ENCODE peak calls at places on chromosomes 3 and 15, in ten cellular contexts. T is mesenchymal stem cell, H is fibroblast of lung, K is neuronal stem cell, X is IMR-90, W is neural progenitor cell, P is A549, C is SK-N-SH, F is HCT116, U is Karpas-422. N is an unnamed sample.

GRCh38 chr15:32888221-32888761 is 170.5 kb downstream of the GREM1 start:
- DNase-seq in T (no peak), H (no peak), K (no peak), X (peak; percentile 38), W (no peak), P (no peak), C (no peak), F (no peak), U (no peak), N (no peak)

GRCh38 chr15:90286678-90287077 is 21.2 kb downstream of the NGRN start:
- DNase-seq in T (peak; percentile 24), H (peak; percentile 52), K (no peak), X (peak; percentile 25), W (peak; percentile 40), P (peak; percentile 55), C (peak; percentile 69), F (no peak), U (peak; percentile 72), N (peak; percentile 59)

GRCh38 chr3:119588112-119588511 is 8.8 kb downstream of the ADPRH start:
- DNase-seq in T (no peak), H (no peak), K (no peak), X (no peak), W (no peak), P (no peak), C (no peak), F (no peak), U (no peak), N (peak; percentile 22)

GRCh38 chr3:178198329-178198728 is 337.9 kb upstream of the KCNMB2 start:
- DNase-seq in T (no peak), H (no peak), K (no peak), X (peak; percentile 40), W (no peak), P (no peak), C (no peak), F (no peak), U (no peak), N (no peak)

GRCh38 chr15:42608767-42609488 is 33.5 kb downstream of the STARD9 start:
- DNase-seq in T (no peak), H (no peak), K (no peak), X (no peak), W (no peak), P (no peak), C (no peak), F (no peak), U (no peak), N (no peak)

GRCh38 chr3:99681512-99681911 is 43.1 kb downstream of the COL8A1 start:
- DNase-seq in T (no peak), H (peak; percentile 46), K (no peak), X (no peak), W (no peak), P (no peak), C (no peak), F (no peak), U (no peak), N (no peak)

GRCh38 chr3:166071831-166072230 is 234.6 kb upstream of the BCHE start:
- DNase-seq in T (no peak), H (no peak), K (no peak), X (no peak), W (no peak), P (no peak), C (no peak), F (no peak), U (no peak), N (no peak)

GRCh38 chr3:139830817-139831216 is 104.2 kb upstream of the CLSTN2 start:
- DNase-seq in T (no peak), H (peak; percentile 23), K (peak; percentile 20), X (no peak), W (peak; percentile 57), P (no peak), C (peak; percentile 76), F (no peak), U (no peak), N (no peak)

GRCh38 chr3:105523496-105523895 is 156.8 kb downstream of the ALCAM start:
- DNase-seq in T (no peak), H (peak; percentile 74), K (no peak), X (peak; percentile 71), W (no peak), P (no peak), C (no peak), F (no peak), U (no peak), N (no peak)

GRCh38 chr3:181713300-181713647 is 1.5 kb downstream of the SOX2 start:
- DNase-seq in T (no peak), H (no peak), K (no peak), X (no peak), W (no peak), P (no peak), C (no peak), F (no peak), U (no peak), N (peak; percentile 49)

GRCh38 chr15:93500155-93500554 is 411.1 kb upstream of the RGMA start:
- DNase-seq in T (no peak), H (no peak), K (no peak), X (no peak), W (no peak), P (no peak), C (no peak), F (no peak), U (no peak), N (no peak)

GRCh38 chr15:71219646-71220045 is 104.4 kb downstream of the THSD4 start:
- DNase-seq in T (peak; percentile 94), H (peak; percentile 93), K (no peak), X (peak; percentile 94), W (peak; percentile 20), P (no peak), C (no peak), F (no peak), U (no peak), N (no peak)

GRCh38 chr3:12158387-12159226 is at the start of gene TIMP4:
- DNase-seq in T (peak; percentile 46), H (peak; percentile 64), K (peak; percentile 14), X (peak; percentile 28), W (peak; percentile 54), P (peak; percentile 54), C (no peak), F (no peak), U (no peak), N (no peak)

GRCh38 chr3:152834354-152835310 is at the start of gene P2RY1:
- DNase-seq in T (peak; percentile 81), H (peak; percentile 60), K (peak; percentile 80), X (peak; percentile 17), W (peak; percentile 91), P (peak; percentile 51), C (peak; percentile 70), F (peak; percentile 40), U (no peak), N (peak; percentile 41)

GRCh38 chr3:172100482-172100881 is 61.1 kb downstream of the FNDC3B start:
- DNase-seq in T (no peak), H (no peak), K (no peak), X (no peak), W (no peak), P (no peak), C (no peak), F (no peak), U (no peak), N (peak; percentile 63)
- H3K4me2 ChIP-seq in T (no peak overlapping the region), H (no peak overlapping the region), K (no peak overlapping the region), X (no peak overlapping the region), W (no peak overlapping the region), P (peak overlapping the region; percentile 63), C (no peak overlapping the region), F (no peak overlapping the region), U (no peak overlapping the region), N (peak overlapping the region; percentile 83)

DNA sequence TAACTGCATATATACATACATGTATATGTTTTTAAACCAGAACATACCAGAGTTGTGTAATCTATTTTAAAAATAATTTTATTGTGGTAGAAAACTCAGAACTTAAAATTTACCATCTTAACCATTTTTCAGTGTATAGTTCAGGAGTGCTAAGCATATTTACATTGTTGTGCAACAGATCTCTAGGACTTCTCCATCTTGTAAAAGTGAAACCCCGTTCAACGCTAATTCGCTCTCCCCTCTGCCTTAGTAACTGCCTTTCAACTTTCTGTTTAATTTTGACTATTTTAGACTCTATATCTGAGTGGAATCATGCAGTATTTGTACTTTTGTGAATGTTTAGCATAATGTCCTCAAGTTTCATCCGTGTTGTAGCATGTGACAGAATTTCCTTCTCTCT is 51.8 kb upstream of the SSR3 start:
- DNase-seq in T (peak; percentile 42), H (peak; percentile 44), K (no peak), X (no peak), W (no peak), P (no peak), C (no peak), F (no peak), U (no peak), N (no peak)
- H3K4me2 ChIP-seq in T (no peak overlapping the region), H (no peak overlapping the region), K (no peak overlapping the region), X (peak overlapping the region; percentile 39), W (peak overlapping the region; percentile 74), P (peak overlapping the region; percentile 63), C (no peak overlapping the region), F (peak overlapping the region; percentile 80), U (peak overlapping the region; percentile 39), N (no peak overlapping the region)

GRCh38 chr3:130728037-130728436 is 18.6 kb downstream of the PIK3R4 start:
- DNase-seq in T (no peak), H (no peak), K (no peak), X (no peak), W (no peak), P (no peak), C (no peak), F (no peak), U (no peak), N (no peak)

GRCh38 chr3:130725746-130726145 is 20.9 kb downstream of the PIK3R4 start:
- DNase-seq in T (no peak), H (peak; percentile 13), K (no peak), X (no peak), W (no peak), P (no peak), C (no peak), F (no peak), U (no peak), N (no peak)

GRCh38 chr3:130731817-130732216 is 14.8 kb downstream of the PIK3R4 start:
- DNase-seq in T (no peak), H (no peak), K (no peak), X (no peak), W (no peak), P (no peak), C (no peak), F (no peak), U (no peak), N (no peak)

GRCh38 chr3:130733236-130733884 is 13.3 kb downstream of the PIK3R4 start:
- DNase-seq in T (no peak), H (peak; percentile 49), K (no peak), X (no peak), W (no peak), P (no peak), C (no peak), F (no peak), U (no peak), N (no peak)

DNA sequence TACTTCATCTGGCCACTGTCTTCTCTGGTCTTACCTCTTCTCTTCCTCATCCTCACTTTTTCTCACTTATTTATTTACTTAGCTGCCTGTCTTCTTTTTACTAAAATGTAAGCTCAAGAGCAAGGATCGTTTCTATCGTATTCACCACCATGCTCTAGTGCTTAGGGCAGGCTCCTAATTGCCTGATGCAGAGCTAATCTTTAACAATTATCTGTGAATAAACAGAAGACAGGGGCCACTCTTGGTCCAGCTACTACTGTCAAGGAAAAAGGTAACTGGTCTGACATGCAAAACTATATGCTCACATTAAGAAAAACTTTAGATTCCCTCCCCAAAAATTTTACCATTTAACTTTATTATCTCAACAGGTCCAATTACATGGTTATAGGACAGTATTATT is 17.5 kb downstream of the PIK3R4 start:
- DNase-seq in T (no peak), H (no peak), K (no peak), X (no peak), W (no peak), P (no peak), C (peak; percentile 40), F (no peak), U (no peak), N (no peak)
- H3K4me2 ChIP-seq in T (no peak overlapping the region), H (no peak overlapping the region), K (no peak overlapping the region), X (no peak overlapping the region), W (no peak overlapping the region), P (no peak overlapping the region), C (no peak overlapping the region), F (no peak overlapping the region), U (no peak overlapping the region), N (no peak overlapping the region)

GRCh38 chr3:132536442-132537153 is 60.5 kb upstream of the ACKR4 start:
- DNase-seq in T (peak; percentile 26), H (no peak), K (no peak), X (peak; percentile 18), W (no peak), P (no peak), C (no peak), F (no peak), U (no peak), N (peak; percentile 4)
- H3K4me2 ChIP-seq in T (no peak overlapping the region), H (no peak overlapping the region), K (no peak overlapping the region), X (no peak overlapping the region), W (no peak overlapping the region), P (no peak overlapping the region), C (no peak overlapping the region), F (no peak overlapping the region), U (no peak overlapping the region), N (no peak overlapping the region)

N was measured in OCI-LY7.